ENCODE peak calls at places on chromosomes 16 and 17, in seven cellular contexts. N is GM12878, K is heart left ventricle, X is tibial nerve, Q is breast epithelium, B is transverse colon, G is stomach. R is an unnamed sample. For H3K4me1, the result is how much of the 10 kb centered on the place peaks cover.

GRCh38 chr17:9370464-9370863 is 205.2 kb downstream of the STX8 start:
- DNase-seq in B (no peak), Q (no peak), G (no peak), X (no peak), K (no peak), N (no peak), R (no peak)

GRCh38 chr16:30010817-30011504 is at the start of gene DOC2A:
- DNase-seq in B (no peak), K (peak), X (no peak), G (no peak), Q (no peak), N (no peak), R (no peak)

GRCh38 chr16:85716680-85717038 is 27.9 kb upstream of the GINS2 start:
- DNase-seq in G (no peak), N (no peak), X (no peak), K (no peak), B (no peak), Q (peak), R (no peak)

GRCh38 chr17:142876-143784 is 5.8 kb downstream of the SCGB1C2 start:
- DNase-seq in X (no peak), K (peak), Q (peak), G (no peak), B (no peak), N (no peak), R (no peak)

GRCh38 chr17:7767425-7768021 is 50.0 kb downstream of the DNAH2 start:
- DNase-seq in B (no peak), X (no peak), N (no peak), G (no peak), K (no peak), Q (no peak), R (peak)

GRCh38 chr17:50559674-50560184 is 786 bp upstream of the CACNA1G start:
- DNase-seq in X (no peak), G (peak), N (no peak), Q (peak), K (no peak), B (peak), R (peak)

GRCh38 chr17:40303706-40304450 is 5.1 kb upstream of the RARA start:
- DNase-seq in N (no peak), X (no peak), G (no peak), Q (no peak), B (peak), K (no peak), R (peak)

GRCh38 chr17:82875418-82875856 is 35.6 kb upstream of the ZNF750 start:
- DNase-seq in N (no peak), B (no peak), K (no peak), Q (peak), G (peak), X (no peak), R (peak)

GRCh38 chr16:88456356-88457292 is 3.5 kb downstream of the ZFPM1 start:
- DNase-seq in X (no peak), K (no peak), G (no peak), B (no peak), Q (no peak), N (no peak), R (no peak)

GRCh38 chr16:57045694-57046381 is 46.5 kb upstream of the CPNE2 start:
- DNase-seq in G (peak), B (peak), K (peak), Q (peak), X (peak), N (peak), R (peak)

GRCh38 chr16:11684231-11685025 is 16.2 kb downstream of the SNN start:
- DNase-seq in G (no peak), K (no peak), B (no peak), N (no peak), Q (no peak), X (no peak), R (no peak)

GRCh38 chr16:4373909-4374742 is 2.5 kb downstream of the VASN start:
- DNase-seq in B (peak), G (peak), X (peak), N (no peak), K (peak), Q (peak), R (peak)

GRCh38 chr16:52068447-52069074 is 478.4 kb downstream of the TOX3 start:
- DNase-seq in X (no peak), K (no peak), N (no peak), G (peak), Q (no peak), B (peak), R (peak)

GRCh38 chr16:14181371-14182050 is 110.4 kb downstream of the MRTFB start:
- DNase-seq in X (no peak), G (no peak), N (no peak), B (no peak), K (no peak), Q (no peak), R (no peak)

GRCh38 chr17:54172654-54173316 is 350.1 kb downstream of the KIF2B start:
- DNase-seq in X (no peak), N (no peak), B (no peak), K (no peak), G (no peak), Q (no peak), R (peak)

GRCh38 chr17:40473573-40474365 is 27.7 kb downstream of the TNS4 start:
- DNase-seq in G (no peak), B (no peak), N (no peak), X (no peak), K (no peak), Q (no peak), R (peak)

GRCh38 chr16:70496513-70496912 is 26.8 kb downstream of the COG4 start:
- DNase-seq in B (no peak), X (no peak), N (no peak), G (no peak), Q (no peak), K (no peak), R (no peak)

GRCh38 chr17:16023881-16024280 is 24.3 kb downstream of the TTC19 start:
- DNase-seq in B (no peak), G (no peak), X (no peak), N (no peak), Q (no peak), K (no peak), R (no peak)

GRCh38 chr16:73058616-73059409 is 10.9 kb upstream of the ZFHX3 start:
- DNase-seq in Q (no peak), B (no peak), G (peak), K (peak), N (no peak), X (no peak), R (peak)

GRCh38 chr17:38729886-38730525 is at the start of gene CISD3:
- DNase-seq in G (peak), X (peak), Q (peak), K (peak), B (peak), N (no peak), R (peak)

GRCh38 chr17:31842416-31843381 is 16.3 kb downstream of the COPRS start:
- DNase-seq in K (peak), N (no peak), G (peak), B (peak), Q (peak), X (peak), R (peak)

GRCh38 chr16:72502654-72503005 is 330.7 kb upstream of the PMFBP1 start:
- DNase-seq in Q (no peak), X (no peak), B (no peak), N (no peak), G (no peak), K (no peak), R (no peak)

GRCh38 chr16:24890746-24891145 is 45.0 kb downstream of the SLC5A11 start:
- DNase-seq in K (no peak), G (no peak), N (no peak), B (no peak), X (no peak), Q (no peak), R (no peak)

GRCh38 chr16:1674751-1675664 is 3.1 kb upstream of the JPT2 start:
- DNase-seq in N (no peak), X (no peak), K (no peak), G (no peak), B (no peak), Q (no peak), R (no peak)

GRCh38 chr17:16286009-16286946 is 67.0 kb downstream of the CENPV start:
- DNase-seq in X (peak), N (peak), K (peak), B (peak), Q (peak), G (peak), R (peak)

DNA sequence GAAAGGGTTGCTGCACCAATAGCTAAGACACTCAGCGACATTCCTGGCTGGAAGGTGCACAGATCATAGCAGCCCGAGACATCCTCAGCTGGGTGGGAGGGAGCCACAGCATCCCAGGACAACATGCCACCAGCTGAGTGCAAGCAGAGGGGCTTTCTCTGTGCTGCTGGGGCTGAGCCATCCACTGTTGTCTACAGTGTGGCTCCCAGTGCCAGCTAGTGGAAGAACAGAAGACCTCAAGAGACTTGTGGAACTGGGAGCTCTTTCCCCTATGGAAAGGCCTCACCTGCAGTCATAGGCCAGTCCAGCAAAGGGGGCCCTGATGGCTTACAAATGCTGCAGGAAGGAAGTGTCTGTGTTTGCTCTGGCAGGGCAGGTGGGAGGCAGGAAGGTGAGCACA is 131.0 kb downstream of the C16orf78 start:
- DNase-seq in G (no peak), B (no peak), Q (no peak), K (no peak), X (no peak), N (no peak), R (no peak)
- H3K4me1 ChIP-seq in G (under half), B (under half), Q (under half), K (under half), X (under half), N (under half), R (under half)

DNA sequence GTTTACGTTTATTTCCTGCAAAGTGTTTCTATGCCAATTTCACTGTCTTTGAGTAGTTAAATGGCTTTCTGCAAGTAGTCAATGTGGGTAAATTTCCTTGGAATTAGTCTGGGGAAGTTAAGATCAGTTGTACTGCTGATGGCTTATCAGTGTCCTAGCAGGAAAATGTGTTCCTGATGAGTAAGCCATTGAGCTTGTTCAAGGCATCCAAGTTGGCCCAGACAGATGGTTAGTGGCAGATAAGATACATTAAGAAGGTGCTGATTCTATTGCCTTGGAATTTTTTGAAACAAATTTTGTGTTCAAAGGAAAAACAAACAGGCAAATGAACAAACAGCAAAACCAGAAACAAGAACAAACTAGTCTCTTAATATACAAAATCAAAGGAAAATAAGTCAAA is 258.4 kb downstream of the MAP2K6 start:
- DNase-seq in G (no peak), Q (no peak), N (no peak), B (no peak), X (no peak), K (no peak), R (no peak)
- TF ChIP-seq POLR2A in G (no peak), Q (no peak), N (no peak), B (no peak), X (no peak), K (no peak), R (no peak)

DNA sequence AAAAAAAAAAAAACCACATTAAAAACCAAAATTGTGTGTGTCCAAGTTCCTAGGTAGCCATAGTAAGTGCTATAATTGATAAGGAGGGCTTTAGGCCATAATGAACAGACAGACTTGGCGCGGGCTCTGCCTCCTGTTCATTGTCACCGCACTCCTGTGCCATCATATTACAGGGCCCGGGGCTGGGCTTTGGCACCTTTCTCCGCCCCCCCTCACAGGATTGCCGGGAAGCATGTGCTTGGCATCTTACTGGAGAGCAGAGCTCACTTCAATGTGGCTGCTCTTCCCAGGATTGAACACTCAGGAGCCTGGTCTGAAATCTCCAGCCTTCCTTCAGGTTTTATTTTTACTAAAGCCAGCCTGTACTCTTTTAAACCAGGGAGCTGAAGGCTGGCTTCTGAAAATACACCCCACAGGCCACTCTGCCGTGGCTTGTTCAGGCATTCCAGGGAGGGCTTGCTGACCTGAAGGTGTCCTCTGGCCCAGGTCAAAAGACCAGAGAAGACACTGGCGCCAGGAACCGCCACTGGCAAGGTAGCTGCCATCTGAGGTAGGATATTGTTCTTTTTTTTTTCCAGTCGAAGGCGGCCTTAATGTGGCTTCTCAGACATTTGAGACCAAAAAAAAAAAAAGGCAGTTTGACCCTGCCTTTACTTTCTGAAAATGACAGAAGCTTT is 39.3 kb downstream of the DHRS7B start:
- DNase-seq in Q (peak), G (no peak), B (no peak), N (no peak), X (no peak), K (peak), R (no peak)
- H3K27ac ChIP-seq in Q (peak), G (peak), B (peak), N (no peak), X (no peak), K (peak), R (peak)

DNA sequence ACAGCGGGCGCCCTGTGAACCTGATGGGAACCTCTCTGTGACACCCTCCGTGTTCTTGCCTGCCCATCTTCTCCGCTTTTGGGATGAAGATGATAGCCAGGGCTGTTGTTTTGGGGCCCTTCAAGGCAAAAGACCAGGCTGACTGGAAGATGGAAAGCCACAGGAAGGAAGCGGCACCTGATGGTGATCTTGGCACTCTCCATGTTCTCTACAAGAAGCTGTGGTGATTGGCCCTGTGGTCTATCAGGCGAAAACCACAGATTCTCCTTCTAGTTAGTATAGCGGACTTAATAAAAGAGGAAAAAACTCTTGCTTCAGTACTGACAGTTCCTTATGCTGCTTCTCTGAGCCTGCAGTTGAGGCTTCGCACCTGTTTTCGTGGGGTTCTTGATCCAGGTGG is 10.5 kb downstream of the CDK5RAP3 start:
- DNase-seq in B (peak), X (no peak), N (no peak), Q (no peak), G (no peak), K (no peak), R (no peak)
- H3K4me1 ChIP-seq in B (under half), X (under half), N (under half), Q (under half), G (under half), K (under half), R (under half)

DNA sequence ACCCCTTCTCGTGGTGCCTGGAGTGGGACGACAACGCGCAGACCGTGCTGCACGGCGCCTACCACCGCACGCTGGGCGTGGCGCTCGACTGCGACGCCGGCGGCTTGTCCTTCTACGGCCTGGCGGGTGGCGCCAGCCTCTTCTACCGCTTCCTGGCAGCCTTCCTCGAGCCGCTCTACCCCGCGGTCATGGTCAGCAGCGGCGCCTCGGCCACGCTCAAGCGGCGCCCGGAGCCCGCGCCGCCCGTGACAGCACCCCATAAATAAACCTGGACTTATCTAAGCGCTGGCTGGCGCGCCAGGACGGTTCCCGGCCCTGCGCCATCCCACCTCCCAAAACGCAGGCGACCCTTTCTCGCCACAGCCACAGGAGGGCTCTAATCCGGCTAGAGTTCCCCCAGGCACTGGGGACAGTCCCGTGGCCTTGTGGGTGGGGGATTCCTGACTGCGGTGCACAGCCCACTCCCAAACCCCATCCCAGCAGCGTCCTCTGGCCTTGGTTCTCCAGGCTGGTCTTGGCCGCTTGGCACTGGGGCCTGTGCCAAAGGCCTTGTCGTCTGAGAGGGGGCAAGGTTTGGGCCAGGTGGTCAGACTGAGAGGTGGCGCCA is 10.2 kb upstream of the SLC16A5 start:
- DNase-seq in G (peak), X (no peak), Q (no peak), K (peak), N (no peak), B (peak), R (peak)
- TF ChIP-seq POLR2A in G (no peak), X (no peak), Q (no peak), K (no peak), N (peak), B (peak), R (no peak)

GRCh38 chr17:80968602-80969029 is 23.0 kb upstream of the CHMP6 start:
- DNase-seq in X (no peak), B (peak), G (no peak), N (no peak), Q (no peak), K (no peak), R (no peak)
- H3K27ac ChIP-seq in X (no peak), B (no peak), G (peak), N (no peak), Q (no peak), K (no peak), R (no peak)

GRCh38 chr17:2406271-2406902 is 5.5 kb upstream of the MNT start:
- DNase-seq in B (peak), Q (no peak), N (no peak), G (peak), K (no peak), X (no peak), R (no peak)

GRCh38 chr17:2402517-2402916 is 1.7 kb upstream of the MNT start:
- DNase-seq in X (no peak), Q (peak), K (no peak), N (no peak), B (no peak), G (no peak), R (peak)

GRCh38 chr17:2403044-2403443 is 2.2 kb upstream of the MNT start:
- DNase-seq in K (no peak), Q (no peak), N (no peak), X (no peak), G (no peak), B (no peak), R (no peak)

GRCh38 chr17:2406903-2407790 is 6.3 kb upstream of the MNT start:
- DNase-seq in G (peak), B (peak), Q (peak), X (peak), N (no peak), K (no peak), R (no peak)

GRCh38 chr17:2405247-2405926 is 4.5 kb upstream of the MNT start:
- DNase-seq in K (no peak), G (peak), B (no peak), Q (no peak), N (no peak), X (no peak), R (no peak)
- H3K4me1 ChIP-seq in K (under half), G (half or more), B (half or more), Q (under half), N (under half), X (under half), R (under half)

DNA sequence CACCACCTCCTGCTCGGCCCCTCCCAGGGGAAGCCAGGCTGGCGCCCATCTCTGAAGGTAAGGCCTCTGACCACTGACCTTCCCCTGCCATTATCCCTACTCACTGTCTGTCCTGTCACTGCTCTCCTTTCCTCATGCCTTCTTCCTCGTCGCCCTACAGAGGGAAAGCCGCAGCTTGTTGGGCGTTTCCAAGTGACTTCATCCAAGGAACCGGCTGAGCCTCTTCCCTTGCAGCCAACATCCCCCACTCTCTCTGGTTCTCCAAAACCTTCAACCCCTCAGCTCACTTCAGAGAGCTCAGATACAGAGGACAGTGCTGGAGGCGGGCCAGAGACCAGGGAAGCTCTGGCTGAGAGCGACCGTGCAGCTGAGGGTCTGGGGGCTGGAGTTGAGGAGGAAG is 3.0 kb downstream of the COA3 start:
- DNase-seq in K (no peak), X (no peak), Q (no peak), G (no peak), B (peak), N (no peak), R (no peak)
- TF ChIP-seq POLR2A in K (no peak), X (no peak), Q (no peak), G (no peak), B (no peak), N (no peak), R (no peak)

GRCh38 chr16:74123195-74123594 is 173.4 kb upstream of the PSMD7 start:
- DNase-seq in K (no peak), X (no peak), B (no peak), N (no peak), Q (no peak), G (no peak), R (no peak)
- H3K27ac ChIP-seq in K (no peak), X (no peak), B (no peak), N (no peak), Q (no peak), G (no peak), R (no peak)